ENCODE peak calls at places on chromosomes 7 and 10, in four cellular contexts. V, S, Q and B are unnamed samples.

GRCh38 chr7:4745971-4746919 is 29.2 kb upstream of the AP5Z1 start:
- DNase-seq in Q (no peak), S (no peak), V (peak; percentile 40), B (no peak)

GRCh38 chr7:125641884-125642283 is 712.3 kb upstream of the POT1 start:
- DNase-seq in V (no peak), Q (no peak), S (no peak), B (no peak)

GRCh38 chr10:111595173-111595572 is 518.3 kb downstream of the ADRA2A start:
- DNase-seq in Q (no peak), S (no peak), V (no peak), B (no peak)

GRCh38 chr7:44287488-44288380 is 37.7 kb downstream of the CAMK2B start:
- DNase-seq in Q (peak; percentile 6), V (no peak), S (peak; percentile 9), B (no peak)

GRCh38 chr7:108652886-108653285 is 83.2 kb downstream of the DNAJB9 start:
- DNase-seq in S (no peak), V (no peak), Q (no peak), B (no peak)

GRCh38 chr7:134946260-134946659 is 40.0 kb upstream of the AGBL3 start:
- DNase-seq in S (no peak), Q (no peak), V (no peak), B (no peak)

GRCh38 chr10:33519130-33519860 is 184.8 kb upstream of the NRP1 start:
- DNase-seq in Q (no peak), V (no peak), S (no peak), B (no peak)

GRCh38 chr10:70558871-70559810 is 43.4 kb downstream of the PRF1 start:
- DNase-seq in Q (peak; percentile 71), V (no peak), S (peak; percentile 56), B (peak; percentile 90)

GRCh38 chr7:94160719-94161435 is 156.7 kb upstream of the BET1 start:
- DNase-seq in Q (no peak), S (no peak), V (no peak), B (no peak)

GRCh38 chr7:157667731-157668130 is 330.9 kb downstream of the DNAJB6 start:
- DNase-seq in S (no peak), V (no peak), Q (no peak), B (no peak)

GRCh38 chr7:70460562-70460961 is 671.4 kb upstream of the GALNT17 start:
- DNase-seq in V (no peak), S (no peak), Q (no peak), B (no peak)

GRCh38 chr7:74480861-74481417 is 27.2 kb downstream of the GTF2IRD1 start:
- DNase-seq in V (no peak), S (peak; percentile 56), Q (peak; percentile 49), B (peak; percentile 73)

GRCh38 chr7:93015193-93016084 is 102.3 kb downstream of the SAMD9 start:
- DNase-seq in Q (no peak), S (no peak), V (no peak), B (no peak)

GRCh38 chr7:43639858-43640491 is 57.1 kb downstream of the STK17A start:
- DNase-seq in Q (no peak), V (no peak), S (peak; percentile 73), B (peak; percentile 33)

GRCh38 chr7:108310351-108310750 is 145.9 kb downstream of the NRCAM start:
- DNase-seq in V (no peak), S (no peak), Q (no peak), B (no peak)

GRCh38 chr10:117240105-117240729 is 697 bp upstream of the SLC18A2 start:
- DNase-seq in Q (no peak), S (no peak), V (no peak), B (no peak)

GRCh38 chr10:57917019-57917418 is 350.7 kb downstream of the IPMK start:
- DNase-seq in Q (no peak), S (no peak), V (no peak), B (no peak)

GRCh38 chr10:16547973-16548372 is 26.3 kb upstream of the C1QL3 start:
- DNase-seq in Q (no peak), S (no peak), V (no peak), B (no peak)

GRCh38 chr10:68121862-68122261 is 12.6 kb downstream of the MYPN start:
- DNase-seq in Q (no peak), V (no peak), S (no peak), B (no peak)

GRCh38 chr7:50317697-50318640 is 13.5 kb downstream of the IKZF1 start:
- DNase-seq in S (no peak), V (no peak), Q (no peak), B (no peak)

GRCh38 chr7:101998029-101998903 is 180.8 kb downstream of the CUX1 start:
- DNase-seq in S (no peak), Q (no peak), V (no peak), B (no peak)

GRCh38 chr10:5812283-5813090 is 747 bp downstream of the GDI2 start:
- DNase-seq in S (peak; percentile 62), Q (peak; percentile 54), V (peak; percentile 20), B (peak; percentile 43)

GRCh38 chr7:77824636-77825035 is 26.1 kb downstream of the PHTF2 start:
- DNase-seq in V (no peak), Q (no peak), S (no peak), B (no peak)

GRCh38 chr7:77826300-77826699 is 27.7 kb downstream of the PHTF2 start:
- DNase-seq in V (no peak), S (no peak), Q (no peak), B (no peak)

GRCh38 chr7:77830649-77831355 is 32.2 kb downstream of the PHTF2 start:
- DNase-seq in Q (no peak), S (no peak), V (no peak), B (no peak)

GRCh38 chr7:77825140-77825539 is 26.6 kb downstream of the PHTF2 start:
- DNase-seq in S (no peak), Q (no peak), V (no peak), B (no peak)

DNA sequence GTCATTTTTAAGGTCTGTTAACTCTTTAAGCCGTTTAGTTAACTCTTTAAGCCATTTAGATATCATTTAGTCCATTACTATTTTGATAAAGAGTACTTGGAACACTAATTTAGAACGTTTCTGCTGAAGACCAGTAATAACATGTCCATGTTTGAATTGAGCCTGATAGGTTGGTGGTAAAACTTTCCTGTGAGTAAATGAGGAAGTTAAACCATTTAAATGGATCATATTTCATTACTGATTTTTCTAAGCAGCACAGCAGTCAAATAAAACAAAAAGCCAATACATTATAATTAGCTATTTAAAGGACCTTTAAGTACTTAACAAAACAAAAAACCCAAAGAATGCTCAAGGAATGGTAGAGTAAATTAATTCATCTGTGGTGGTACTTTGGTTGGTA is 29.4 kb downstream of the PHTF2 start:
- DNase-seq in S (no peak), Q (no peak), V (no peak), B (no peak)
- H3K4me1 ChIP-seq in S (peaks cover 7% of the 10 kb centered on the region), Q (peaks cover 27% of the 10 kb centered on the region), V (no peaks in the 10 kb centered on the region), B (no peaks in the 10 kb centered on the region)

GRCh38 chr10:88165849-88166271 is 302.4 kb downstream of the PTEN start:
- DNase-seq in V (no peak), Q (no peak), S (no peak), B (no peak)

GRCh38 chr10:88164471-88164870 is 301.0 kb downstream of the PTEN start:
- DNase-seq in V (no peak), S (no peak), Q (no peak), B (no peak)

GRCh38 chr10:88162852-88163251 is 299.4 kb downstream of the PTEN start:
- DNase-seq in S (no peak), Q (no peak), V (no peak), B (no peak)

GRCh38 chr10:88161070-88161469 is 297.6 kb downstream of the PTEN start:
- DNase-seq in S (no peak), V (no peak), Q (no peak), B (no peak)

DNA sequence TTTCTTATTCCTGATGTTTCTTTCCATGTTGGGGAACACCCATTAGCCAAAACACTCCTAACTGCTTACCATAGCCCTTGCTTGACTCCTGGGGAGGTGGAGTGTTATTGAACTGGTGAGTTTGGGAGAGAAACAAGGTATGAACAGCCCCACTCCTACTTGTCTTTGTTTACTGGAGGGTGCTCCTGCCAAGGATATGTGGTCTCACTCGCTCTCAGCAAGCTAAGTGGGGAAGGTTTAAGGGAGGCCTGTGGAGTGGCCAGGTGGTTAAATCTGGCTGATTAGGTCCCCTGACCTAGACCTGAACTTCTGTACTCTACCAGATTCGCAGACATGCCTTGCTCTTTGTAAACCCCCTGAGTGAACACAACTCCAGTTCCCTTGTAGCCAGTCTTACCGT is 300.1 kb downstream of the PTEN start:
- DNase-seq in V (no peak), S (no peak), Q (no peak), B (no peak)
- H3K27ac ChIP-seq in V (no peak overlapping the region), S (no peak overlapping the region), Q (no peak overlapping the region), B (no peak overlapping the region)

DNA sequence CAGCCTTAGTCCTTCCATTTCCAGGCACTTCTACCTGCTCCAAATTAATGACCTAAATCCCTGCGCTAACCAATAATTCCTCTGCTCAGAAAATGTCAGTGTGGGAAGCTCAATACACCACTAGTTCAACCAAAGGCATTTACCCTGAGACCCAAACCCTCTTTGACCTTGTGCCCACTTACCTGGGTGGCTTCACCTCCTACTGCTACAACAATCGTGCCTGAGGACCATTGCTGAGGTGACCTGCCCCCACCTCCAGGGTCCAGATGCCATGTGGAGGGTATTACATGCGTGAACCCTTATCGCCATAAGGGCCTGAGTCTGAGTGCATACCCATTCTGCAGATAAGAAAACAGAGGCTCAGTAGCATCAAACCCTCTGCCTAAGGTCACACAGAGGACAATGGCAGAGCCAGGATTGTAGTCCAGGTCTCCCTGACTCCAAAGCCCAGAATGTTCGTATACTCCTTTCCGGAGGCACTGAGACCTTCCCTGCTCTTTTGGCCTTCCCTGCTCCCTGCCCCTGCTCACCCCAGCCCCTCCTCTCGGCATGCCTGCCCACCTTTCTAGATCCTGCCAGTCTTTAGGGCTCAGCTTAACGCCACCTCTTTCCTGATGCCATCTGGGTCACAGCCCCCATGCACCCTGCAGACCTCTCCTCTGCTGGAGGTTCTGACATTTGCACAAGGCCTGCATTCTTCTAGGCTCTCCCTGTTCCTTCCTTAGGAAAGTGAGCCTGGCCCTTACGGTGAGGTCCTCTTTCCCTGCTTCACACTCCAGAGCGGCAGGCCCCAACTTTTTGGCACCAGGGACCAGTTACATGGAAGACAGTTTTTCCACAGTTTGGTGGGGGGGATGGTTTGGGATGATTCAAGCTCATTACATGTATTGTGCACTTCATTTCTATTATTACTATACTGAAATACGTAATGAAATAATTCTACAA is 94.9 kb downstream of the CHST15 start:
- DNase-seq in V (no peak), S (no peak), Q (no peak), B (no peak)
- H3K4me1 ChIP-seq in V (no peaks in the 10 kb centered on the region), S (no peaks in the 10 kb centered on the region), Q (peaks cover 18% of the 10 kb centered on the region), B (peaks cover 15% of the 10 kb centered on the region)

DNA sequence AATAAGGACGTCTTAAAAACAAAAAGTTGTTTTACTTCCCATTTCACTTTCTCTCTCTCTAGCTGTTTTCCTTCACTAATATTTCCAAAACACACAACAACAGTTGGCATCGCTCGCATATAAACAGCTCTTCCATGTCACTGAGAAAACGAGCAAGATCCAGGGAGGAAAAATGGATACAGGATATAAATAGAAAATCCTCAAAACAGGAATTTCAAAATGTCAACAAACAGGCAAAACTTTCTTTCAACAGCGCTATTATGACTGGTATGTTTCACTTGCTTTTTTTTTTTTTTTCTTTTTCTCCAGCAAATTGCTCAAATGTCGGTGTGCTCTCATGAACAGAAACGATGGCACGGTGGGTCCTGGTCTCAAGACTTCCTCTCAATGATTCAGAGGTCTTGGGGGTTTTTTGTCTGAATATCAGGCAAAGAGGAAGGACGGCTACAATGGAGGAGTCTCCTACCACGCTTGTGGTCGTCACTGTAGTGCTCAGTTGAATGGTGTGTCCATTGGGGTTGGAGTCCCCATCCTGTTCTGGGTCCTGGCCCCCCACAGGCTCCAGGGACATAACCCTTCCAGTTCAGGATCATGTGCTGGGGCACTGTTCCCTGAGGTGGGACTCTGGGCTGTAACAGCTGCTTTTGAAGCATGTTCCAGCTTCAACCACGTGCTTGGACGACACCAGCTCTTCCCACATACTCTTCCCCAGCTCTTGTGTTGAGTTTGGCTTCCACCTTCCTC is 266.6 kb upstream of the KLF6 start:
- DNase-seq in Q (no peak), V (no peak), S (no peak), B (no peak)
- H3K27ac ChIP-seq in Q (peak overlapping the region; percentile 85), V (peak overlapping the region; percentile 54), S (peak overlapping the region; percentile 77), B (peak overlapping the region; percentile 82)